ENCODE peak calls at places on chromosome 1, in five cellular contexts. A, X, P, L and G are unnamed samples.

GRCh38 chr1:12775443-12775842 is 1.9 kb downstream of the PRAMEF12 start:
- DNase-seq in X (no peak), P (no peak), A (no peak), L (no peak), G (no peak)

GRCh38 chr1:56417636-56418035 is 161.7 kb downstream of the PLPP3 start:
- DNase-seq in A (no peak), P (peak; percentile 75), L (no peak), X (no peak), G (no peak)

GRCh38 chr1:102640872-102641271 is 467.4 kb downstream of the COL11A1 start:
- DNase-seq in A (no peak), L (no peak), X (no peak), P (no peak), G (no peak)

GRCh38 chr1:53180226-53180625 is 16.4 kb upstream of the CPT2 start:
- DNase-seq in P (peak; percentile 92), X (no peak), A (no peak), L (peak; percentile 76), G (no peak)

GRCh38 chr1:9473032-9473792 is 66.1 kb upstream of the SLC25A33 start:
- DNase-seq in A (no peak), L (peak; percentile 79), P (peak; percentile 95), X (peak; percentile 59), G (no peak)

GRCh38 chr1:29912413-29912812 is 676.1 kb downstream of the PTPRU start:
- DNase-seq in A (no peak), P (peak; percentile 54), X (no peak), L (peak; percentile 24), G (no peak)

GRCh38 chr1:157773723-157774350 is 3.1 kb downstream of the FCRL2 start:
- DNase-seq in X (no peak), P (no peak), L (no peak), A (no peak), G (no peak)

GRCh38 chr1:85334962-85335361 is 58.5 kb upstream of the BCL10 start:
- DNase-seq in P (peak; percentile 62), A (no peak), X (no peak), L (no peak), G (no peak)

GRCh38 chr1:34786521-34787325 is 5.7 kb downstream of the GJB3 start:
- DNase-seq in A (peak; percentile 64), L (peak; percentile 29), X (peak; percentile 62), P (peak; percentile 67), G (peak; percentile 78)

GRCh38 chr1:226662704-226663326 is 76.3 kb downstream of the ITPKB start:
- DNase-seq in X (peak; percentile 54), P (peak; percentile 100), A (peak; percentile 91), L (peak; percentile 85), G (peak; percentile 57)

GRCh38 chr1:51569284-51570062 is 47.4 kb upstream of the OSBPL9 start:
- DNase-seq in L (peak; percentile 30), A (no peak), X (no peak), P (peak; percentile 82), G (no peak)
- TF ChIP-seq CTCF in L (peak; percentile 31), A (peak; percentile 14), X (peak; percentile 40), P (no peak), G (no peak)

DNA sequence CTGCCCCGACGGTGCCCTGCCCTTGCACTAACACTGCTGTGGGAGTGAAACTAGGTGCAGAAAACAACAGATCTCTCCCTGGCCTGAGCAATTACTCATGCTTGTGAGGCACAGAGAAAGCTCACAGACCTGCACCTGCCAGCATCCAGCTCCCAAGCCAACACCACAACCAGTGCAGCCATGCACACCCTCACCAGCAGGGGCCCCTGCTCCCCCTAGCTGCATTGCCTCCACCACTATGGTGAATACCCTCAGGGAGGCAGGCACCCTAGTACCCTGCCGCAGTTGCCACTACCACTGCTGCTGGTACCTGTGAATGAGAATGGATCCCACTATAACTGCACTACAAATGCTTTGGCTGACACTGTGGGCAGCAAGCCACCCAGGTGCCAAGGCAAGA is 7.1 kb upstream of the DIRAS3 start:
- DNase-seq in P (no peak), A (no peak), X (no peak), L (no peak), G (no peak)
- TF ChIP-seq CTCF in P (no peak), A (no peak), X (no peak), L (no peak), G (no peak)

GRCh38 chr1:180183426-180183825 is 28.8 kb downstream of the QSOX1 start:
- DNase-seq in A (no peak), X (no peak), L (no peak), P (no peak), G (no peak)

GRCh38 chr1:180179162-180179957 is 24.7 kb downstream of the QSOX1 start:
- DNase-seq in L (no peak), A (no peak), X (no peak), P (no peak), G (peak; percentile 17)

GRCh38 chr1:180182721-180183311 is 28.1 kb downstream of the QSOX1 start:
- DNase-seq in L (no peak), P (no peak), X (no peak), A (no peak), G (peak; percentile 13)

GRCh38 chr1:180181996-180182675 is 27.5 kb downstream of the QSOX1 start:
- DNase-seq in L (no peak), P (no peak), A (no peak), X (no peak), G (peak; percentile 14)

DNA sequence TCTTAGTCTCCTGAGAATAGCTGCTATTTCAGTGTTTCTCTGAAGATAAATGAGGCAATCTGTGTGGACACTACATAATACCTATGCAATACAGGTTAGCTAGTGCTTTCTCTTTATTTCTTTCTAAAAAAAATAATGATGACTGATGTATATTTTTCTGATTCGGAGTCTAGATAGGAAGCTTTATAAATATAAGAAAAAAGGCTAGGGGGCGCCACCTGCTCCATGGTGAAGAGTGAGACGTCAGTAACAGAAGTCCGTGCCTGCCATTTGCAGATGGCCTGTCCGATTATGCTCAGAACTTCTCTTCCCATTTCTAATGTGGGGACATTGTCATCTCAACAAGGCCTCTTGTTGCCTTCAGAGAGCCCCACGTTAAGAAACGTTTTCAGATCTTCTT is 26.4 kb downstream of the QSOX1 start:
- DNase-seq in L (no peak), X (no peak), P (no peak), A (peak; percentile 60), G (peak; percentile 43)
- TF ChIP-seq CTCF in L (peak; percentile 43), X (peak; percentile 42), P (peak; percentile 39), A (peak; percentile 60), G (peak; percentile 67)

DNA sequence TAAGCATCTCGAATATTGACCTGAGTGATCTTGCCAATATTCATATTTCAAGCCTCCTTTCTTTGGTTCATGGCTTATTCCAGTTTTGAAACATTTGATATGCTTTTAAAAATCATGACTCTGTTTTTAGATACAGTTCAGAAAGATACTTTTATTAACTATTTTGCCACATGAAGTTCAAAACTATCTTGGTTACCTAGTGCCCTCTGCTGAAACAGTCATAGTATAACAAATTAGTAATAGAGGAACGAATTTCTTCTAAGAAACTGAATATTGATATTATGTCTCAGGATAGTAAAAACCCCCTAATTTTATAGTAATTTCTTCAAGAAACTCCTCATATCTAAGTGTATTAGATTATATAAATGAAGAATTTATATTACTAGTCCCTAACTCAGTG is 52.6 kb upstream of the RC3H1 start:
- DNase-seq in L (peak; percentile 2), P (peak; percentile 55), X (no peak), A (no peak), G (no peak)
- TF ChIP-seq CTCF in L (peak; percentile 60), P (peak; percentile 64), X (peak; percentile 64), A (peak; percentile 42), G (no peak)

GRCh38 chr1:169111472-169111871 is 5.0 kb downstream of the ATP1B1 start:
- DNase-seq in X (no peak), A (no peak), P (no peak), L (no peak), G (no peak)
- TF ChIP-seq CTCF in X (no peak), A (no peak), P (peak; percentile 2), L (no peak), G (no peak)

GRCh38 chr1:219125342-219125741 is 48.3 kb upstream of the LYPLAL1 start:
- DNase-seq in L (no peak), A (no peak), P (no peak), X (no peak), G (no peak)

GRCh38 chr1:219130536-219130935 is 43.1 kb upstream of the LYPLAL1 start:
- DNase-seq in A (no peak), P (peak; percentile 51), X (no peak), L (no peak), G (no peak)

GRCh38 chr1:219132939-219133338 is 40.7 kb upstream of the LYPLAL1 start:
- DNase-seq in A (no peak), P (no peak), X (no peak), L (no peak), G (no peak)

GRCh38 chr1:219126267-219126862 is 47.3 kb upstream of the LYPLAL1 start:
- DNase-seq in X (no peak), L (no peak), A (no peak), P (no peak), G (no peak)

GRCh38 chr1:219128957-219129356 is 44.7 kb upstream of the LYPLAL1 start:
- DNase-seq in A (no peak), L (no peak), X (no peak), P (no peak), G (no peak)
- TF ChIP-seq CTCF in A (no peak), L (no peak), X (no peak), P (no peak), G (no peak)

DNA sequence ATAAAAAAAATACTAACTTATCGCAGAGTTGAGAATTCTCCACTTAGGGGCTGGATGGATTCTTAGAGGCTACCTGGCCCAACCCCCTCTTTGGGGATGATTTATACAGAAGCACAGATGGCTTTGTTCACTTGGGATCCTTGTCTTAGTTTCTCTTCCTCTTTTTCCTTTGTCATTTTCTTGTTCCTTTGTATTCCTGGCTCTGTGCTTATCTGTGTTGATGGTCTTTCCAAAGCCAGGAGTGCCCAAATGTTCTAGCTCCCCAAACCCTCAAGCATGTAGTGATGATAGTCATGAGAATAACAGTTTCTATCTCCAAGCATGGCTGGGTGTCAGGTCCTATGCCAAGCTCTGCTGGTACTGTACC is 27.4 kb downstream of the EPHB2 start:
- DNase-seq in X (no peak), A (no peak), P (no peak), L (no peak), G (no peak)
- TF ChIP-seq CTCF in X (no peak), A (no peak), P (no peak), L (no peak), G (no peak)

GRCh38 chr1:2801535-2802291 is at the start of gene TTC34:
- DNase-seq in X (peak; percentile 35), P (no peak), A (peak; percentile 54), L (no peak), G (peak; percentile 55)
- TF ChIP-seq CTCF in X (peak; percentile 45), P (no peak), A (peak; percentile 48), L (no peak), G (peak; percentile 34)